ENCODE peak calls at places on chromosomes 6 and 20, in seven cellular contexts. C, U, R, Y, V, I and L are unnamed samples.

GRCh38 chr20:38125157-38126056 is 39.7 kb downstream of the TGM2 start:
- DNase-seq in R (no peak), C (peak), V (no peak), I (peak), Y (peak), U (peak), L (no peak)

GRCh38 chr6:133833905-133834304 is 55.0 kb upstream of the TCF21 start:
- DNase-seq in U (no peak), C (no peak), R (no peak), V (no peak), I (no peak), Y (peak), L (no peak)

GRCh38 chr6:41689171-41690008 is 46.0 kb downstream of the TFEB start:
- DNase-seq in Y (no peak), R (peak), U (no peak), I (no peak), V (no peak), C (no peak), L (no peak)

GRCh38 chr6:69138893-69139494 is 503.9 kb downstream of the ADGRB3 start:
- DNase-seq in U (no peak), Y (peak), C (no peak), I (peak), R (peak), V (no peak), L (no peak)

GRCh38 chr6:148857817-148858390 is 111.1 kb downstream of the UST start:
- DNase-seq in Y (peak), C (no peak), U (no peak), V (no peak), I (peak), R (peak), L (no peak)

GRCh38 chr6:80214436-80215022 is 108.1 kb downstream of the BCKDHB start:
- DNase-seq in C (peak), U (peak), I (peak), Y (peak), V (peak), R (peak), L (no peak)

GRCh38 chr6:128057541-128058335 is 156.9 kb upstream of the THEMIS start:
- DNase-seq in C (no peak), V (no peak), I (no peak), Y (peak), R (peak), U (no peak), L (no peak)

GRCh38 chr6:154488802-154489437 is 21.6 kb downstream of the CNKSR3 start:
- DNase-seq in C (no peak), U (no peak), V (no peak), I (peak), R (peak), Y (peak), L (no peak)

GRCh38 chr6:90187437-90188049 is 109.1 kb downstream of the BACH2 start:
- DNase-seq in U (no peak), Y (no peak), V (peak), I (no peak), R (no peak), C (no peak), L (no peak)

GRCh38 chr20:23010096-23010495 is 25.0 kb upstream of the SSTR4 start:
- DNase-seq in U (no peak), V (no peak), Y (no peak), R (no peak), C (no peak), I (no peak), L (no peak)

GRCh38 chr20:881051-881820 is 34.9 kb downstream of the ANGPT4 start:
- DNase-seq in I (peak), V (peak), U (no peak), Y (peak), R (peak), C (no peak), L (no peak)

GRCh38 chr6:42099340-42100028 is 42.9 kb downstream of the C6orf132 start:
- DNase-seq in R (peak), I (peak), Y (peak), V (no peak), U (peak), C (no peak), L (no peak)

GRCh38 chr6:168618546-168619315 is 177.7 kb downstream of the SMOC2 start:
- DNase-seq in R (no peak), C (no peak), V (no peak), I (no peak), Y (no peak), U (no peak), L (no peak)

GRCh38 chr6:115485400-115485799 is 575.3 kb downstream of the FRK start:
- DNase-seq in I (no peak), U (no peak), C (no peak), V (no peak), R (no peak), Y (no peak), L (no peak)

GRCh38 chr20:39607124-39607523 is 645.0 kb downstream of the DHX35 start:
- DNase-seq in Y (peak), V (no peak), R (peak), U (no peak), C (no peak), I (no peak), L (no peak)

GRCh38 chr20:53809242-53809641 is 215.6 kb upstream of the ZNF217 start:
- DNase-seq in Y (no peak), R (no peak), V (no peak), I (no peak), U (no peak), C (no peak), L (no peak)

GRCh38 chr6:115000736-115001135 is 657.9 kb upstream of the HS3ST5 start:
- DNase-seq in R (no peak), C (no peak), U (no peak), I (no peak), V (no peak), Y (no peak), L (no peak)

GRCh38 chr6:52416629-52417151 is 3.5 kb upstream of the EFHC1 start:
- DNase-seq in C (peak), I (peak), V (peak), R (peak), U (peak), Y (peak), L (no peak)

GRCh38 chr20:18705906-18706305 is 107.7 kb upstream of the SCP2D1 start:
- DNase-seq in C (no peak), Y (peak), R (no peak), V (no peak), I (no peak), U (no peak), L (no peak)

GRCh38 chr6:47132724-47133123 is 90.6 kb upstream of the ADGRF1 start:
- DNase-seq in C (no peak), Y (no peak), V (no peak), R (no peak), U (no peak), I (no peak), L (no peak)

GRCh38 chr20:23243791-23244190 is 106.8 kb upstream of the NXT1 start:
- DNase-seq in I (no peak), Y (no peak), R (no peak), U (no peak), V (no peak), C (no peak), L (no peak)

GRCh38 chr20:13220194-13220856 is 749 bp upstream of the ISM1 start:
- DNase-seq in Y (peak), V (peak), U (peak), C (peak), I (peak), R (no peak), L (peak)

GRCh38 chr6:5850848-5851255 is 155.9 kb downstream of the NRN1 start:
- DNase-seq in I (no peak), R (no peak), Y (peak), U (no peak), V (no peak), C (no peak), L (no peak)

GRCh38 chr20:21739682-21740081 is 34.2 kb downstream of the PAX1 start:
- DNase-seq in I (no peak), R (no peak), Y (no peak), V (no peak), U (no peak), C (peak), L (no peak)

GRCh38 chr6:149053848-149054558 is 263.5 kb upstream of the TAB2 start:
- DNase-seq in Y (no peak), R (no peak), I (no peak), V (no peak), C (no peak), U (peak), L (no peak)

GRCh38 chr20:3406481-3407425 is 716 bp downstream of the DNAAF9 start:
- DNase-seq in V (peak), R (peak), I (peak), U (peak), C (no peak), Y (peak), L (no peak)

GRCh38 chr20:64140421-64140820 is 23.8 kb upstream of the MYT1 start:
- DNase-seq in I (no peak), U (no peak), V (no peak), C (no peak), Y (no peak), R (no peak), L (no peak)

GRCh38 chr6:43738267-43738676 is 31.7 kb upstream of the VEGFA start:
- DNase-seq in V (no peak), Y (no peak), R (no peak), I (no peak), C (no peak), U (no peak), L (no peak)

GRCh38 chr20:49889245-49889942 is 25.9 kb downstream of the SPATA2 start:
- DNase-seq in I (no peak), C (no peak), U (peak), Y (no peak), V (no peak), R (no peak), L (no peak)

GRCh38 chr20:25397827-25398226 is 7.2 kb upstream of the ABHD12 start:
- DNase-seq in U (no peak), R (no peak), Y (peak), C (no peak), I (no peak), V (no peak), L (no peak)

GRCh38 chr6:125519367-125519766 is 217.6 kb upstream of the HDDC2 start:
- DNase-seq in U (no peak), I (no peak), Y (no peak), V (no peak), C (no peak), R (no peak), L (no peak)

GRCh38 chr6:71238351-71238750 is 50.3 kb upstream of the OGFRL1 start:
- DNase-seq in C (no peak), V (no peak), U (no peak), I (peak), R (peak), Y (peak), L (no peak)

GRCh38 chr6:167233490-167233889 is 57.6 kb upstream of the UNC93A start:
- DNase-seq in U (no peak), Y (no peak), V (no peak), R (no peak), I (no peak), C (no peak), L (no peak)

GRCh38 chr6:7513534-7513933 is 27.9 kb upstream of the DSP start:
- DNase-seq in Y (no peak), U (no peak), C (no peak), R (no peak), V (no peak), I (no peak), L (no peak)

GRCh38 chr6:152189736-152190135 is 382.3 kb downstream of the ESR1 start:
- DNase-seq in V (no peak), I (no peak), Y (peak), U (no peak), C (no peak), R (peak), L (no peak)

GRCh38 chr6:41074692-41075436 is 2.1 kb downstream of the NFYA start:
- DNase-seq in V (no peak), Y (no peak), R (no peak), I (no peak), C (no peak), U (peak), L (no peak)

GRCh38 chr6:159017757-159018559 is 18.0 kb upstream of the RSPH3 start:
- DNase-seq in U (no peak), R (no peak), V (peak), C (no peak), Y (no peak), I (no peak), L (no peak)

GRCh38 chr6:2798586-2799134 is 33.5 kb downstream of the WRNIP1 start:
- DNase-seq in R (no peak), V (no peak), Y (no peak), U (no peak), C (no peak), I (no peak), L (no peak)